ENCODE peak calls at places on chromosome 21, in five cellular contexts. One of them, this sample, is unnamed.

GRCh38 chr21:32094792-32095191 is 184.1 kb downstream of the MIS18A start:
- DNase-seq in tibial artery: no peak
- DNase-seq in HL-60: no peak
- DNase-seq in GM12865: no peak
- DNase-seq in activated CD8-positive, alpha-beta T cell treated with anti-CD3 and anti-CD28 coated beads for 36 hours: no peak
- DNase-seq in this sample: no peak

GRCh38 chr21:26157842-26158241 is 12.7 kb downstream of the APP start:
- DNase-seq in tibial artery: no peak
- DNase-seq in HL-60: no peak
- DNase-seq in GM12865: peak
- DNase-seq in activated CD8-positive, alpha-beta T cell treated with anti-CD3 and anti-CD28 coated beads for 36 hours: no peak
- DNase-seq in this sample: no peak

GRCh38 chr21:25385912-25386474 is 221.3 kb downstream of the MRPL39 start:
- DNase-seq in tibial artery: no peak
- DNase-seq in HL-60: no peak
- DNase-seq in GM12865: peak
- DNase-seq in activated CD8-positive, alpha-beta T cell treated with anti-CD3 and anti-CD28 coated beads for 36 hours: no peak
- DNase-seq in this sample: no peak

GRCh38 chr21:15343066-15343465 is 278.3 kb upstream of the NRIP1 start:
- DNase-seq in tibial artery: no peak
- DNase-seq in HL-60: no peak
- DNase-seq in GM12865: no peak
- DNase-seq in activated CD8-positive, alpha-beta T cell treated with anti-CD3 and anti-CD28 coated beads for 36 hours: no peak
- DNase-seq in this sample: no peak

GRCh38 chr21:39430457-39430856 is 15.1 kb downstream of the LCA5L start:
- DNase-seq in tibial artery: no peak
- DNase-seq in HL-60: no peak
- DNase-seq in GM12865: no peak
- DNase-seq in activated CD8-positive, alpha-beta T cell treated with anti-CD3 and anti-CD28 coated beads for 36 hours: no peak
- DNase-seq in this sample: no peak

GRCh38 chr21:34800797-34801518 is 132.2 kb downstream of the CLIC6 start:
- DNase-seq in tibial artery: no peak
- DNase-seq in HL-60: no peak
- DNase-seq in GM12865: no peak
- DNase-seq in activated CD8-positive, alpha-beta T cell treated with anti-CD3 and anti-CD28 coated beads for 36 hours: peak
- DNase-seq in this sample: no peak

GRCh38 chr21:39046236-39046911 is 136.9 kb downstream of the PSMG1 start:
- DNase-seq in tibial artery: no peak
- DNase-seq in HL-60: no peak
- DNase-seq in GM12865: no peak
- DNase-seq in activated CD8-positive, alpha-beta T cell treated with anti-CD3 and anti-CD28 coated beads for 36 hours: no peak
- DNase-seq in this sample: no peak

GRCh38 chr21:44006656-44007055 is 5.5 kb upstream of the TRAPPC10 start:
- DNase-seq in tibial artery: no peak
- DNase-seq in HL-60: no peak
- DNase-seq in GM12865: no peak
- DNase-seq in activated CD8-positive, alpha-beta T cell treated with anti-CD3 and anti-CD28 coated beads for 36 hours: no peak
- DNase-seq in this sample: no peak

GRCh38 chr21:39630827-39631226 is 18.1 kb downstream of the B3GALT5 start:
- DNase-seq in tibial artery: no peak
- DNase-seq in HL-60: no peak
- DNase-seq in GM12865: no peak
- DNase-seq in activated CD8-positive, alpha-beta T cell treated with anti-CD3 and anti-CD28 coated beads for 36 hours: no peak
- DNase-seq in this sample: no peak

GRCh38 chr21:45011911-45012660 is 62.3 kb upstream of the ADARB1 start:
- DNase-seq in tibial artery: peak
- DNase-seq in HL-60: no peak
- DNase-seq in GM12865: no peak
- DNase-seq in activated CD8-positive, alpha-beta T cell treated with anti-CD3 and anti-CD28 coated beads for 36 hours: no peak
- DNase-seq in this sample: peak
- TF ChIP-seq CTCF in tibial artery: no peak
- TF ChIP-seq CTCF in HL-60: no peak
- TF ChIP-seq CTCF in GM12865: no peak
- TF ChIP-seq CTCF in activated CD8-positive, alpha-beta T cell treated with anti-CD3 and anti-CD28 coated beads for 36 hours: no peak
- TF ChIP-seq CTCF in this sample: no peak

GRCh38 chr21:28795251-28795650 is 197.4 kb downstream of the LTN1 start:
- DNase-seq in tibial artery: no peak
- DNase-seq in HL-60: no peak
- DNase-seq in GM12865: no peak
- DNase-seq in activated CD8-positive, alpha-beta T cell treated with anti-CD3 and anti-CD28 coated beads for 36 hours: no peak
- DNase-seq in this sample: no peak

GRCh38 chr21:28791595-28792282 is 200.9 kb downstream of the LTN1 start:
- DNase-seq in tibial artery: no peak
- DNase-seq in HL-60: no peak
- DNase-seq in GM12865: no peak
- DNase-seq in activated CD8-positive, alpha-beta T cell treated with anti-CD3 and anti-CD28 coated beads for 36 hours: peak
- DNase-seq in this sample: no peak

GRCh38 chr21:28794341-28794970 is 198.2 kb downstream of the LTN1 start:
- DNase-seq in tibial artery: no peak
- DNase-seq in HL-60: no peak
- DNase-seq in GM12865: no peak
- DNase-seq in activated CD8-positive, alpha-beta T cell treated with anti-CD3 and anti-CD28 coated beads for 36 hours: no peak
- DNase-seq in this sample: no peak

GRCh38 chr21:28790335-28790734 is 202.3 kb downstream of the LTN1 start:
- DNase-seq in tibial artery: no peak
- DNase-seq in HL-60: no peak
- DNase-seq in GM12865: no peak
- DNase-seq in activated CD8-positive, alpha-beta T cell treated with anti-CD3 and anti-CD28 coated beads for 36 hours: no peak
- DNase-seq in this sample: no peak

GRCh38 chr21:28793043-28793442 is 199.6 kb downstream of the LTN1 start:
- DNase-seq in tibial artery: no peak
- DNase-seq in HL-60: no peak
- DNase-seq in GM12865: no peak
- DNase-seq in activated CD8-positive, alpha-beta T cell treated with anti-CD3 and anti-CD28 coated beads for 36 hours: no peak
- DNase-seq in this sample: no peak
- TF ChIP-seq CTCF in tibial artery: peak
- TF ChIP-seq CTCF in HL-60: no peak
- TF ChIP-seq CTCF in GM12865: no peak
- TF ChIP-seq CTCF in activated CD8-positive, alpha-beta T cell treated with anti-CD3 and anti-CD28 coated beads for 36 hours: peak
- TF ChIP-seq CTCF in this sample: no peak

GRCh38 chr21:27213328-27213727 is 246.4 kb upstream of the ADAMTS5 start:
- DNase-seq in tibial artery: no peak
- DNase-seq in HL-60: no peak
- DNase-seq in GM12865: no peak
- DNase-seq in activated CD8-positive, alpha-beta T cell treated with anti-CD3 and anti-CD28 coated beads for 36 hours: no peak
- DNase-seq in this sample: no peak
- TF ChIP-seq CTCF in tibial artery: no peak
- TF ChIP-seq CTCF in HL-60: no peak
- TF ChIP-seq CTCF in GM12865: no peak
- TF ChIP-seq CTCF in activated CD8-positive, alpha-beta T cell treated with anti-CD3 and anti-CD28 coated beads for 36 hours: no peak
- TF ChIP-seq CTCF in this sample: no peak

DNA sequence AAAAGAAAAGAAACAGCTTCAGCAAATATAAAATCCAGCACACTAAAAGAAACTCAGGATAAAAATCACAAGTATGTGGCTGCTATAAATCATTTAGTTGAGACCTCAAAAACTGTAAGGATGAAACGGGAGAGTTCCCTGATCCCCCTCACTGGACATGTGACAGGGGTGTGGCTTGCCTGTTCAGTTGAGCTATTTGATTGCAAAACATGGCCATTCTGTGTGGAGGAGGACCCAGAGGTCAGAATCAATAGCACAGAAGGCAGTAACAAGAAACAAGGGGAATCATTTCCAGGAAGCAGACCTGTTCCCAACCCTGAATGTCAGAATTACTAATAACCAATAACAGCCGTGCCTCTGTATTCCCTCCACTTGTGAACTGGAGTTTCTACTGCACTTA is 27.9 kb downstream of the RBM11 start:
- DNase-seq in tibial artery: no peak
- DNase-seq in HL-60: no peak
- DNase-seq in GM12865: no peak
- DNase-seq in activated CD8-positive, alpha-beta T cell treated with anti-CD3 and anti-CD28 coated beads for 36 hours: no peak
- DNase-seq in this sample: no peak
- TF ChIP-seq CTCF in tibial artery: no peak
- TF ChIP-seq CTCF in HL-60: no peak
- TF ChIP-seq CTCF in GM12865: no peak
- TF ChIP-seq CTCF in activated CD8-positive, alpha-beta T cell treated with anti-CD3 and anti-CD28 coated beads for 36 hours: no peak
- TF ChIP-seq CTCF in this sample: no peak

GRCh38 chr21:41321211-41321907 is 4.8 kb downstream of the FAM3B start:
- DNase-seq in tibial artery: no peak
- DNase-seq in HL-60: no peak
- DNase-seq in GM12865: peak
- DNase-seq in activated CD8-positive, alpha-beta T cell treated with anti-CD3 and anti-CD28 coated beads for 36 hours: peak
- DNase-seq in this sample: no peak
- TF ChIP-seq CTCF in tibial artery: no peak
- TF ChIP-seq CTCF in HL-60: no peak
- TF ChIP-seq CTCF in GM12865: no peak
- TF ChIP-seq CTCF in activated CD8-positive, alpha-beta T cell treated with anti-CD3 and anti-CD28 coated beads for 36 hours: no peak
- TF ChIP-seq CTCF in this sample: no peak

DNA sequence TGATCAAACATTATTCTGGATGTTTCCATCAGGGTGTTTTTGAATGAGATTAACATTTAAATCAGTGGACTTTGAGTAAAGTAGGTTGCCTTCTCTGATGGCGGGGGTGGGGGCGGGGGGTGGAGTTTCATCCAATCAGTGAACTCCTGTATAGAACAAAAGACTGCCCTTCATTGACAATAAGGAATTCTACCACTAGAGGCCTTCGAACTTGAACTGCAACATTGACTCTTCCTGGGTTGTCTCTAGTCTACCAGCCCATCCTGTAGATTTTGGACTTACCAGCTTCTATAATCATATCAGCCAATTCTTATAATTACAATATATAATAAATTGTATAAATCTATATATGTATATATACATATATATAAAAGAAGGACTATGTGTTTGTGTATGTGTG is 520.4 kb upstream of the CXADR start:
- DNase-seq in tibial artery: no peak
- DNase-seq in HL-60: no peak
- DNase-seq in GM12865: no peak
- DNase-seq in activated CD8-positive, alpha-beta T cell treated with anti-CD3 and anti-CD28 coated beads for 36 hours: no peak
- DNase-seq in this sample: no peak
- TF ChIP-seq CTCF in tibial artery: no peak
- TF ChIP-seq CTCF in HL-60: no peak
- TF ChIP-seq CTCF in GM12865: no peak
- TF ChIP-seq CTCF in activated CD8-positive, alpha-beta T cell treated with anti-CD3 and anti-CD28 coated beads for 36 hours: no peak
- TF ChIP-seq CTCF in this sample: no peak

This sample was measured in glutamatergic neuron.